ENCODE peak calls at places on chromosomes 2 and 18, in seven cellular contexts. N is NAMALWA; A is GDM1; H is GM13977; B is stimulated activated CD4-positive, alpha-beta T cell treated with anti-CD3 and anti-CD28 coated beads, TNF-alpha, amount 100 ng/mL, for 1 hour; G is sciatic nerve; T is H7. Z is an unnamed sample.

GRCh38 chr2:39666489-39667141 is 898 bp downstream of the TMEM178A start:
- DNase-seq in N (no peak), A (no peak), H (peak), B (no peak), G (no peak), T (peak), Z (no peak)

GRCh38 chr2:147082850-147083522 is 761.8 kb upstream of the ACVR2A start:
- DNase-seq in N (peak), A (peak), H (peak), B (peak), G (no peak), T (peak), Z (peak)

GRCh38 chr2:102166189-102166845 is 20.5 kb upstream of the IL1RL2 start:
- DNase-seq in N (no peak), A (no peak), H (no peak), B (no peak), G (no peak), T (peak), Z (no peak)

GRCh38 chr2:175445276-175445675 is 263.8 kb upstream of the ATP5MC3 start:
- DNase-seq in N (no peak), A (no peak), H (no peak), B (no peak), G (no peak), T (no peak), Z (peak)

GRCh38 chr2:232350804-232351685 is 27.5 kb upstream of the ALPP start:
- DNase-seq in N (no peak), A (no peak), H (no peak), B (no peak), G (peak), T (peak), Z (no peak)

GRCh38 chr2:47631840-47632398 is 151.0 kb upstream of the MSH6 start:
- DNase-seq in N (no peak), A (no peak), H (no peak), B (no peak), G (peak), T (peak), Z (no peak)

GRCh38 chr2:213010106-213010779 is 141.2 kb downstream of the IKZF2 start:
- DNase-seq in N (no peak), A (no peak), H (no peak), B (no peak), G (no peak), T (no peak), Z (no peak)

GRCh38 chr2:24492283-24493272 is 1.5 kb downstream of the NCOA1 start:
- DNase-seq in N (peak), A (no peak), H (no peak), B (no peak), G (no peak), T (no peak), Z (no peak)

GRCh38 chr2:23420840-23421476 is 36.0 kb downstream of the KLHL29 start:
- DNase-seq in N (no peak), A (no peak), H (no peak), B (no peak), G (peak), T (no peak), Z (no peak)

GRCh38 chr18:58661423-58661822 is 9.8 kb upstream of the MALT1 start:
- DNase-seq in N (no peak), A (no peak), H (no peak), B (no peak), G (no peak), T (no peak), Z (no peak)

GRCh38 chr2:24984912-24985311 is 13.2 kb upstream of the DNAJC27 start:
- DNase-seq in N (no peak), A (peak), H (no peak), B (no peak), G (peak), T (no peak), Z (no peak)

GRCh38 chr2:54103454-54104314 is 11.7 kb upstream of the ACYP2 start:
- DNase-seq in N (peak), A (peak), H (peak), B (no peak), G (no peak), T (peak), Z (no peak)